ENCODE peak calls at places on chromosomes 1 and 21, in four cellular contexts. N is A549, H is SK-N-SH, Q is K562. V is an unnamed sample.

GRCh38 chr21:43328171-43328570 is 98.8 kb downstream of the SIK1 start:
- DNase-seq in N (no peak), H (no peak), Q (no peak), V (no peak)

GRCh38 chr1:98429851-98430496 is 231.5 kb upstream of the SNX7 start:
- DNase-seq in N (no peak), H (no peak), Q (no peak), V (no peak)

GRCh38 chr1:115198938-115199337 is 109.6 kb upstream of the TSPAN2 start:
- DNase-seq in N (no peak), H (peak; percentile 44), Q (no peak), V (no peak)

GRCh38 chr1:243740255-243740999 is 109.6 kb downstream of the AKT3 start:
- DNase-seq in N (no peak), H (no peak), Q (no peak), V (no peak)

GRCh38 chr1:5999711-6000443 is 7.7 kb upstream of the NPHP4 start:
- DNase-seq in N (no peak), H (no peak), Q (no peak), V (no peak)

GRCh38 chr1:154863702-154864174 is 6.3 kb downstream of the KCNN3 start:
- DNase-seq in N (peak; percentile 72), H (peak; percentile 53), Q (peak; percentile 81), V (peak; percentile 89)

GRCh38 chr1:7594714-7595295 is 176.3 kb upstream of the VAMP3 start:
- DNase-seq in N (no peak), H (no peak), Q (no peak), V (no peak)

GRCh38 chr21:32819702-32820101 is 48.1 kb upstream of the PAXBP1 start:
- DNase-seq in N (no peak), H (no peak), Q (no peak), V (no peak)

GRCh38 chr1:98051065-98051675 is 130.3 kb upstream of the DPYD start:
- DNase-seq in N (peak; percentile 77), H (peak; percentile 53), Q (peak; percentile 51), V (peak; percentile 75)

GRCh38 chr1:193181985-193182384 is 4.4 kb downstream of the B3GALT2 start:
- DNase-seq in N (no peak), H (no peak), Q (peak; percentile 20), V (no peak)

GRCh38 chr1:57922130-57922529 is 498.3 kb upstream of the DAB1 start:
- DNase-seq in N (no peak), H (no peak), Q (no peak), V (no peak)

GRCh38 chr21:29265690-29266479 is 32.8 kb upstream of the BACH1 start:
- DNase-seq in N (no peak), H (no peak), Q (no peak), V (peak; percentile 55)

GRCh38 chr1:201022824-201023516 is 544 bp downstream of the KIF21B start:
- DNase-seq in N (no peak), H (peak; percentile 54), Q (no peak), V (peak; percentile 57)

GRCh38 chr21:36499578-36500471 is 19.9 kb upstream of the CLDN14 start:
- DNase-seq in N (no peak), H (no peak), Q (no peak), V (no peak)

GRCh38 chr1:109388884-109389637 is 8.7 kb downstream of the SORT1 start:
- DNase-seq in N (no peak), H (no peak), Q (peak; percentile 78), V (no peak)

GRCh38 chr1:18088077-18088594 is 19.5 kb upstream of the IGSF21 start:
- DNase-seq in N (no peak), H (peak; percentile 70), Q (no peak), V (no peak)

GRCh38 chr1:228277491-228278431 is 69.9 kb downstream of the OBSCN start:
- DNase-seq in N (no peak), H (peak; percentile 25), Q (no peak), V (no peak)

GRCh38 chr1:116268211-116268610 is 104.8 kb upstream of the ATP1A1 start:
- DNase-seq in N (peak; percentile 53), H (no peak), Q (no peak), V (peak; percentile 16)

GRCh38 chr1:154579382-154579781 is 11.8 kb downstream of the CHRNB2 start:
- DNase-seq in N (no peak), H (no peak), Q (no peak), V (no peak)

GRCh38 chr1:17370618-17371017 is 1.4 kb upstream of the PADI6 start:
- DNase-seq in N (peak; percentile 42), H (no peak), Q (peak; percentile 30), V (peak; percentile 28)

GRCh38 chr1:97814121-97814520 is 106.7 kb downstream of the DPYD start:
- DNase-seq in N (no peak), H (no peak), Q (no peak), V (no peak)

GRCh38 chr1:175481126-175482071 is 262.0 kb downstream of the TNR start:
- DNase-seq in N (peak; percentile 12), H (no peak), Q (peak; percentile 32), V (peak; percentile 38)

GRCh38 chr1:12591267-12591938 is 26.6 kb downstream of the DHRS3 start:
- DNase-seq in N (no peak), H (no peak), Q (no peak), V (no peak)

GRCh38 chr1:87358219-87358618 is 29.5 kb downstream of the LMO4 start:
- DNase-seq in N (no peak), H (no peak), Q (no peak), V (peak; percentile 42)

GRCh38 chr1:201937624-201938212 is 8.6 kb downstream of the LMOD1 start:
- DNase-seq in N (no peak), H (no peak), Q (no peak), V (no peak)

DNA sequence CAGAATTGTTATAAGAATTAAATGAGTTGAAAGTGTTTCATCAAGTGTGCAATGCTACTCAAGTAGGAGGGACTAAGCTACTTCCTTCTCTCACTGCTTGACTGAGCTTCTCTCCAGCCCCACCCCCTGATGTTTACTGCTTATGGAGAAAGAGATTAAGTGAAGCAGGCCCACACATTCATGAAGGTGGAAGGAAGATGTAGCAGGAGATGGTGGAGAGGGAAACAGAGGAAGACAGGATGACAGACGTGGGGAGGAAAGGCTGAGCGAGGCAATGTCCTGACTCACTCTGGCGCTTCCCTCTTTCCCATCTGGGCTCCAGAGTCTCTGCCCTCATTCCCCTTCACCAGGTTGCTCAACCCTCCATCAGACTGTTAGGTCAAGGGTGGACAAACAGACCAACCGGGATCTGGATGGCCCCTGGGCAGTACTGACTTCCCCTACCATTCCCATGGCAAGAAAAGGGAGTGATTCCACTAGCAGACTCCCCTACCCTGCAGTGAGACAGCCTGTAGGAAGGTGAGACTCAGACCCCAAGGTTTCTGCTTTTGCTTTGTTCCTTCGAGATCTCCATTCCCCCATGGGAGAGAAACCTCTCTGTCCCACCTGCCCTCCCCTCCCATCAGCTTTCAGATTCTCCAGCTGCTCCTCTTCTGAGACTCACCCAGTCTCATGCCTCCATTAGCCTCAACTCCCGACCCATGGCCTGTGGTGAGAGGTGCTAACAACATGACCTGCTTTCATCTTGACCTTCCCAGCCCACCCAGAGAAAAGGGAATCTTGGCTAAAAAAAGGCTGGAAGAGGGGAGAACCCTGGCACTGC is 3.1 kb upstream of the ARHGEF2 start:
- DNase-seq in N (no peak), H (no peak), Q (peak; percentile 78), V (peak; percentile 72)
- TF ChIP-seq MAX in N (no peak), H (no peak), Q (peak; percentile 14), V (no peak)

GRCh38 chr1:84691139-84691783 is 1.0 kb upstream of the SSX2IP start:
- DNase-seq in N (no peak), H (peak; percentile 8), Q (peak; percentile 52), V (peak; percentile 14)

GRCh38 chr1:84688461-84689061 is 1.7 kb downstream of the SSX2IP start:
- DNase-seq in N (no peak), H (no peak), Q (peak; percentile 90), V (peak; percentile 74)

GRCh38 chr1:84687703-84688460 is 2.4 kb downstream of the SSX2IP start:
- DNase-seq in N (no peak), H (no peak), Q (peak; percentile 39), V (peak; percentile 13)

GRCh38 chr1:84690397-84691138 is at the start of gene SSX2IP:
- DNase-seq in N (peak; percentile 93), H (peak; percentile 98), Q (peak; percentile 98), V (peak; percentile 97)

DNA sequence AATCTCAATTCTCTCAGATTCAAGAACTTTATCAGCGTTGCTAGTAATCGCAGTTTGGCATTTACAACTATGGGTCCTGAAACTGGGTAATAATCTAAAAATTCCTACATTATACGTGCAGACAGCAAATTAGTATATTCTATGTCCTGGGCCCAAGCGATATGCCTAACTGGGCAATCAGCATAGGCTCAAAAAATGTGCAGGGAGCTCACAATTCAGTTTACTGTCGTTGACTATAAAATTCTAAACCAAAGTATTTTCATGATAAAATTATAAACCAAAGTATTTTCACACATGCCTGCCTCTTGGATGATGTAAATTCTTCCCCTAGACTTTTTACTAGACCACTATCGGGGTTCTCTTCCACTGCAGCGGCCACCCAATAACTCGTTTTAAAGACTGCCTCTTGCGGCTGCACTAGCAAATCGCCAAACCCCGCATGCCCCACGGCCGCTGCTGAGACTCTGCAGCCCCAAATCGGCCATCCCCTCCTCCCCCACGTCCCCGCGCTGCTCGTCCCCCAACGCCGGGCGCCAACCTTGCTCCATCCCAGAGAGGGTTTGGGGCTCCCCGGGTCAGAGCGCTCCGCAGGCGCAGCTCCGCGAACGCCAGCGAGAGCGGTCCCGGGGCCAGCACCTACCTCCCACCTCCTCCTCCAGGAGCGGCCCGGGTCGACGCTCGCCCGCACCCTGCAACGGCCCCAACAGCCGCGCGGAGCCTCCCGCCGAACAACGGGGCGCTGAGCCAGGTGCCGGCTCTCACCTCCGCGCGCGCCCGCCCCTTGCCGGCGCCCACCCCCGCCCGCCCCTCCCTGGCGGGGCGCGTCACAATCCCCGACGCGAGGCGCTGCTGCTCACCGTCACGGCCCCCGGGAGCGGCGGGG is 506 bp downstream of the SSX2IP start:
- DNase-seq in N (peak; percentile 39), H (no peak), Q (peak; percentile 79), V (peak; percentile 75)
- TF ChIP-seq CTCF in N (peak; percentile 26), H (peak; percentile 55), Q (peak; percentile 46), V (no peak)

GRCh38 chr1:231442735-231443134 is 20.6 kb upstream of the EGLN1 start:
- DNase-seq in N (peak; percentile 17), H (no peak), Q (peak; percentile 53), V (no peak)
- TF ChIP-seq MAX in N (no peak), H (no peak), Q (no peak), V (no peak)

GRCh38 chr1:38991638-38992449 is 768 bp downstream of the AKIRIN1 start:
- DNase-seq in N (peak; percentile 25), H (peak; percentile 77), Q (peak; percentile 56), V (peak; percentile 55)

GRCh38 chr1:38992450-38993111 is 1.5 kb downstream of the AKIRIN1 start:
- DNase-seq in N (no peak), H (no peak), Q (no peak), V (peak; percentile 41)

GRCh38 chr1:38989979-38990378 is 1.1 kb upstream of the AKIRIN1 start:
- DNase-seq in N (no peak), H (no peak), Q (no peak), V (no peak)

GRCh38 chr1:38990401-38990745 is 703 bp upstream of the AKIRIN1 start:
- DNase-seq in N (no peak), H (no peak), Q (no peak), V (no peak)

GRCh38 chr1:38990746-38991637 is at the start of gene AKIRIN1:
- DNase-seq in N (peak; percentile 95), H (peak; percentile 99), Q (peak; percentile 99), V (peak; percentile 97)
- TF ChIP-seq CTCF in N (no peak), H (no peak), Q (peak; percentile 11), V (no peak)

DNA sequence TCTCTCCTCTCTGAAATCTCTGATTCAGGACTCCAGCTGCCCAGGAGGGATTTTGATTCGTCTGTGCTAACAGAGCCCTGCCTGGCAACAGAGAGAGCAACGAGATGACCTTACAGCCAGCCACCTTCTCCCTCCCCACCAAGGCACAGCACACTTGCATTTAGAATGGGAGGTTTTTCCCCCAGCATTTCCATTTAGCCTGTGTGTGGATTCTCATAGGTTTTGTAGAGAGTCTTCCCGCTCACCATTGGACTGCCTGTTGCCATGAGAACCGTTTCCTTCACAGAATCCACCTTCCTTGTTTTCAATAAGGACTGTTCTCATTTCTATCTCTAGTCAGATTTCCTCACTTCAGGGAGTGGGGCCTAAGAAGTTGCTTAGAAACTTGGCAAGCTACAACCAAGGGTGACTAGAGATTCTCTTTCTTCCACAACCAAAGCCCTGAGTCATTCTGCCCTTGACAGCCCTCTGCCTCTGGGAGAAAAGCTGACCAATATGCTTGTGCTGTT is 5.8 kb upstream of the IKBKE start:
- DNase-seq in N (peak; percentile 55), H (no peak), Q (peak; percentile 66), V (no peak)
- TF ChIP-seq MAX in N (no peak), H (no peak), Q (no peak), V (no peak)